ENCODE peak calls at places on chromosome 20, in seven cellular contexts. T, K, C, Q, W, B and G are unnamed samples.

GRCh38 chr20:33791959-33792597 is 19.1 kb upstream of the CHMP4B start:
- DNase-seq in T (peak; percentile 20), K (peak; percentile 71), C (peak; percentile 62), Q (no peak), W (no peak), B (peak; percentile 19), G (peak; percentile 39)

GRCh38 chr20:43728686-43729255 is 2.0 kb upstream of the GTSF1L start:
- DNase-seq in T (no peak), K (no peak), C (no peak), Q (no peak), W (no peak), B (no peak), G (no peak)

GRCh38 chr20:39358052-39358451 is 395.9 kb downstream of the DHX35 start:
- DNase-seq in T (no peak), K (no peak), C (no peak), Q (no peak), W (no peak), B (no peak), G (no peak)

GRCh38 chr20:32534661-32535240 is 50.4 kb downstream of the NOL4L start:
- DNase-seq in T (no peak), K (no peak), C (no peak), Q (no peak), W (peak; percentile 70), B (peak; percentile 28), G (peak; percentile 54)

GRCh38 chr20:9103955-9104354 is 35.1 kb downstream of the PLCB4 start:
- DNase-seq in T (peak; percentile 6), K (no peak), C (peak; percentile 84), Q (no peak), W (no peak), B (no peak), G (peak; percentile 49)

GRCh38 chr20:63121749-63122405 is 94.1 kb downstream of the YTHDF1 start:
- DNase-seq in T (no peak), K (no peak), C (no peak), Q (no peak), W (no peak), B (no peak), G (no peak)

GRCh38 chr20:17533396-17533795 is 2.2 kb upstream of the BFSP1 start:
- DNase-seq in T (peak; percentile 4), K (no peak), C (peak; percentile 61), Q (no peak), W (no peak), B (no peak), G (peak; percentile 49)

GRCh38 chr20:38859070-38859690 is 53.7 kb downstream of the PPP1R16B start:
- DNase-seq in T (no peak), K (no peak), C (no peak), Q (no peak), W (peak; percentile 23), B (no peak), G (no peak)

GRCh38 chr20:23249541-23249940 is 101.0 kb upstream of the NXT1 start:
- DNase-seq in T (no peak), K (no peak), C (no peak), Q (no peak), W (no peak), B (no peak), G (no peak)

GRCh38 chr20:21509597-21510331 is 4.1 kb downstream of the NKX2-2 start:
- DNase-seq in T (no peak), K (peak; percentile 76), C (no peak), Q (peak; percentile 9), W (no peak), B (no peak), G (no peak)